ENCODE peak calls at places on chromosomes 1 and 21, in ten cellular contexts. J is DMS153, X is ovary, V is endothelial cell, W is foreskin fibroblast, G is NCI-H1092 treated with DMSO at 0.1 percent for 48 hours, Q is sciatic nerve, B is caudate nucleus, M is pancreas, F is LoVo. P is an unnamed sample.

GRCh38 chr1:55353709-55354620 is 138.8 kb upstream of the USP24 start:
- DNase-seq in J (no peak), X (no peak), V (no peak), W (peak), G (no peak), Q (no peak), B (no peak), M (no peak), F (no peak), P (no peak)

GRCh38 chr1:64474639-64475038 is 4.7 kb downstream of the CACHD1 start:
- DNase-seq in J (no peak), X (peak), V (no peak), W (peak), G (no peak), Q (no peak), B (no peak), M (peak), F (peak), P (no peak)

GRCh38 chr1:167374014-167374413 is 144.3 kb downstream of the CD247 start:
- DNase-seq in J (no peak), X (no peak), V (no peak), W (no peak), G (no peak), Q (no peak), B (no peak), M (no peak), F (no peak), P (no peak)

GRCh38 chr1:33275706-33276572 is 19.6 kb downstream of the ZNF362 start:
- DNase-seq in J (no peak), X (no peak), V (no peak), W (no peak), G (no peak), Q (peak), B (no peak), M (peak), F (no peak), P (no peak)

GRCh38 chr1:10498231-10498630 is 23.5 kb downstream of the PEX14 start:
- DNase-seq in J (no peak), X (no peak), V (no peak), W (no peak), G (no peak), Q (no peak), B (no peak), M (no peak), F (no peak), P (no peak)

GRCh38 chr1:91885331-91885715 is 628 bp downstream of the TGFBR3 start:
- DNase-seq in J (no peak), X (peak), V (peak), W (peak), G (no peak), Q (peak), B (no peak), M (peak), F (no peak), P (no peak)

GRCh38 chr1:224809613-224810012 is 119.9 kb upstream of the DNAH14 start:
- DNase-seq in J (no peak), X (no peak), V (no peak), W (no peak), G (peak), Q (no peak), B (no peak), M (no peak), F (no peak), P (no peak)

GRCh38 chr1:2865571-2866414 is 64.3 kb upstream of the TTC34 start:
- DNase-seq in J (no peak), X (no peak), V (no peak), W (no peak), G (peak), Q (no peak), B (no peak), M (no peak), F (no peak), P (no peak)

GRCh38 chr1:157377216-157377821 is 175.0 kb downstream of the FCRL5 start:
- DNase-seq in J (no peak), X (no peak), V (peak), W (peak), G (peak), Q (no peak), B (no peak), M (no peak), F (peak), P (no peak)

GRCh38 chr1:106268070-106268469 is 788.4 kb upstream of the PRMT6 start:
- DNase-seq in J (peak), X (no peak), V (peak), W (no peak), G (peak), Q (no peak), B (no peak), M (no peak), F (peak), P (no peak)

GRCh38 chr1:111747282-111747734 is 8.1 kb upstream of the INKA2 start:
- DNase-seq in J (peak), X (no peak), V (peak), W (peak), G (peak), Q (no peak), B (no peak), M (no peak), F (peak), P (no peak)

GRCh38 chr21:34570315-34570714 is 44.6 kb downstream of the RCAN1 start:
- DNase-seq in J (no peak), X (no peak), V (no peak), W (no peak), G (no peak), Q (no peak), B (no peak), M (no peak), F (no peak), P (no peak)

GRCh38 chr1:101448018-101448417 is 211.2 kb downstream of the S1PR1 start:
- DNase-seq in J (no peak), X (no peak), V (no peak), W (no peak), G (no peak), Q (no peak), B (no peak), M (no peak), F (no peak), P (no peak)

GRCh38 chr1:49106438-49106837 is 329.7 kb upstream of the BEND5 start:
- DNase-seq in J (no peak), X (no peak), V (no peak), W (no peak), G (no peak), Q (no peak), B (no peak), M (no peak), F (no peak), P (no peak)

GRCh38 chr1:28370220-28371010 is 875 bp downstream of the PHACTR4 start:
- DNase-seq in J (peak), X (no peak), V (peak), W (peak), G (peak), Q (peak), B (no peak), M (peak), F (no peak), P (no peak)

GRCh38 chr21:36450511-36450910 is 29.4 kb downstream of the CLDN14 start:
- DNase-seq in J (no peak), X (no peak), V (no peak), W (no peak), G (no peak), Q (no peak), B (no peak), M (no peak), F (no peak), P (no peak)

GRCh38 chr1:223771814-223772770 is 59.8 kb downstream of the CAPN2 start:
- DNase-seq in J (peak), X (peak), V (peak), W (peak), G (no peak), Q (no peak), B (no peak), M (no peak), F (peak), P (peak)

GRCh38 chr1:45306319-45306718 is 20.4 kb upstream of the HPDL start:
- DNase-seq in J (no peak), X (no peak), V (no peak), W (peak), G (no peak), Q (no peak), B (no peak), M (no peak), F (no peak), P (no peak)

GRCh38 chr21:42149656-42150457 is 69.1 kb upstream of the ABCG1 start:
- DNase-seq in J (no peak), X (no peak), V (no peak), W (no peak), G (no peak), Q (peak), B (no peak), M (peak), F (no peak), P (no peak)

GRCh38 chr1:231338270-231339128 is at the start of gene SPRTN:
- DNase-seq in J (no peak), X (no peak), V (no peak), W (peak), G (peak), Q (no peak), B (no peak), M (no peak), F (no peak), P (no peak)

GRCh38 chr1:1537626-1538250 is 2.7 kb downstream of the TMEM240 start:
- DNase-seq in J (no peak), X (no peak), V (no peak), W (no peak), G (no peak), Q (no peak), B (no peak), M (no peak), F (no peak), P (no peak)

GRCh38 chr1:21165632-21166031 is 11.1 kb downstream of the EIF4G3 start:
- DNase-seq in J (no peak), X (no peak), V (no peak), W (peak), G (no peak), Q (no peak), B (no peak), M (no peak), F (no peak), P (no peak)

GRCh38 chr1:32400876-32401631 is 6.8 kb upstream of the BSDC1 start:
- DNase-seq in J (peak), X (peak), V (peak), W (peak), G (peak), Q (peak), B (peak), M (peak), F (peak), P (no peak)

GRCh38 chr1:54973205-54973921 is 7.1 kb upstream of the TMEM61 start:
- DNase-seq in J (no peak), X (no peak), V (peak), W (peak), G (peak), Q (no peak), B (no peak), M (no peak), F (no peak), P (no peak)

P was measured in Panc1.